ENCODE peak calls at places on chromosome 9, in seven cellular contexts. C is K562, F is H1, V is HCT116, Y is GM12878, U is HepG2, A is SK-N-SH. K is an unnamed sample.

GRCh38 chr9:123419091-123419490 is 63.1 kb downstream of the CRB2 start:
- DNase-seq in C (no peak), V (no peak), Y (no peak), F (no peak), A (no peak), U (no peak), K (no peak)

GRCh38 chr9:89173072-89173471 is 5.5 kb downstream of the SHC3 start:
- DNase-seq in F (no peak), Y (no peak), C (no peak), A (no peak), U (no peak), V (no peak), K (peak)

GRCh38 chr9:17930091-17930490 is 351.2 kb downstream of the SH3GL2 start:
- DNase-seq in F (no peak), Y (no peak), V (no peak), C (no peak), U (no peak), A (no peak), K (no peak)

GRCh38 chr9:7901676-7902075 is 102.1 kb upstream of the DMAC1 start:
- DNase-seq in A (no peak), V (no peak), C (no peak), F (no peak), Y (no peak), U (no peak), K (no peak)

GRCh38 chr9:35603506-35603985 is 1.5 kb upstream of the TESK1 start:
- DNase-seq in U (peak), A (peak), C (no peak), V (no peak), F (no peak), Y (no peak), K (peak)

GRCh38 chr9:36207546-36208012 is 16.9 kb downstream of the CLTA start:
- DNase-seq in V (no peak), C (no peak), A (no peak), Y (no peak), F (no peak), U (peak), K (no peak)

GRCh38 chr9:97710356-97711222 is 13.4 kb upstream of the XPA start:
- DNase-seq in C (peak), F (no peak), A (peak), Y (no peak), V (peak), U (peak), K (peak)

GRCh38 chr9:130240410-130241197 is 25.0 kb upstream of the HMCN2 start:
- DNase-seq in V (peak), Y (peak), F (no peak), U (peak), C (peak), A (peak), K (peak)

GRCh38 chr9:124860582-124861341 is 995 bp downstream of the RPL35 start:
- DNase-seq in Y (no peak), V (no peak), U (no peak), C (no peak), F (no peak), A (no peak), K (no peak)

GRCh38 chr9:109046346-109046745 is 33.0 kb upstream of the CTNNAL1 start:
- DNase-seq in U (no peak), A (no peak), F (no peak), V (no peak), C (no peak), Y (no peak), K (no peak)

GRCh38 chr9:90053027-90053426 is 448.2 kb downstream of the GADD45G start:
- DNase-seq in U (no peak), Y (no peak), F (no peak), V (peak), A (no peak), C (peak), K (no peak)

GRCh38 chr9:89896806-89897340 is 292.1 kb downstream of the GADD45G start:
- DNase-seq in Y (no peak), A (no peak), C (no peak), F (no peak), U (no peak), V (no peak), K (no peak)

GRCh38 chr9:111187376-111187775 is 142.6 kb downstream of the OR2K2 start:
- DNase-seq in A (no peak), F (no peak), Y (no peak), V (no peak), U (no peak), C (no peak), K (no peak)

GRCh38 chr9:136310273-136311030 is 6.6 kb upstream of the CCDC187 start:
- DNase-seq in C (no peak), A (no peak), V (no peak), U (no peak), F (no peak), Y (no peak), K (no peak)

GRCh38 chr9:17625644-17626388 is 47.0 kb downstream of the SH3GL2 start:
- DNase-seq in F (no peak), Y (no peak), U (no peak), C (no peak), A (no peak), V (no peak), K (no peak)

GRCh38 chr9:70229579-70229978 is 29.2 kb upstream of the SMC5 start:
- DNase-seq in V (peak), U (no peak), F (no peak), A (no peak), C (no peak), Y (no peak), K (peak)

GRCh38 chr9:134928796-134929559 is 11.3 kb upstream of the FCN1 start:
- DNase-seq in A (no peak), F (no peak), Y (no peak), C (no peak), V (no peak), U (no peak), K (no peak)

GRCh38 chr9:96858670-96859069 is 4.4 kb upstream of the ZNF782 start:
- DNase-seq in F (no peak), V (no peak), U (peak), A (no peak), C (no peak), Y (no peak), K (no peak)

GRCh38 chr9:4277531-4277991 is 22.3 kb downstream of the GLIS3 start:
- DNase-seq in U (no peak), Y (no peak), A (no peak), F (no peak), C (no peak), V (no peak), K (no peak)

GRCh38 chr9:74645007-74645639 is 148.0 kb downstream of the RORB start:
- DNase-seq in V (peak), Y (no peak), A (peak), C (peak), U (peak), F (no peak), K (no peak)

DNA sequence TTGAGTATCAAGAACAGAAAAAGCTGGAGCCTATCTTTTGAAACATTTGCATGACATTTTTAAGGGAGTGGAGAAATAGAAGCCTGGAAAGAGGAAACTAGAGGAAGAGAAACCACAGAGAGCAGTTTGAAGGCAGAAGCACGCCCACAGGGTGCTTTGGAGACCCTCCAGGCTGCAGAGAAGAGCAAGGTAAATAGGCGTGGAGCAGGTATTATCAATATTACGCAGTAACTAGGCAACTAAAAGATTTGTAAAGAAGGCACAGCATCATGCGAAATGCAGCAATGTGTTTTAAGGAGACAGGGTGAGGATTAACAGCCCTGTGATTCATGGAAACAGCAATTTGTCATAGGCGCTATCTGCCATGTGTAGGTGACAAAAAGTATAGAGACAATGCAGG is 281.2 kb downstream of the BRINP1 start:
- DNase-seq in U (no peak), Y (no peak), V (no peak), C (no peak), F (no peak), A (no peak), K (no peak)
- TF ChIP-seq JUND in U (no peak), Y (no peak), V (no peak), C (no peak), F (no peak), A (no peak), K (no peak)

GRCh38 chr9:13732290-13732689 is 452.8 kb upstream of the MPDZ start:
- DNase-seq in U (no peak), A (no peak), Y (no peak), V (no peak), C (no peak), F (no peak), K (no peak)
- TF ChIP-seq JUND in U (no peak), A (no peak), Y (no peak), V (no peak), C (no peak), F (no peak), K (no peak)

GRCh38 chr9:114366334-114367128 is 21.3 kb downstream of the AKNA start:
- DNase-seq in C (no peak), F (no peak), A (no peak), U (no peak), V (no peak), Y (no peak), K (no peak)
- TF ChIP-seq JUND in C (no peak), F (no peak), A (no peak), U (no peak), V (no peak), Y (no peak), K (no peak)

GRCh38 chr9:2991292-2991691 is 147.4 kb upstream of the PUM3 start:
- DNase-seq in U (peak), C (no peak), F (no peak), V (no peak), A (no peak), Y (no peak), K (no peak)
- TF ChIP-seq JUND in U (no peak), C (no peak), F (no peak), V (no peak), A (no peak), Y (no peak), K (no peak)